ENCODE peak calls at places on chromosomes 6 and 20, in ten cellular contexts. Q is NCI-H446 treated with DMSO at 0.1 percent for 48 hours; C is mucosa of descending colon; W is M059J; O is MCF 10A; D is omental fat pad; T is stimulated activated CD8-positive, alpha-beta memory T cell treated with anti-CD3 and anti-CD28 coated beads, Interleukin-7, amount 100 ng/mL, for 1 hour; G is amniotic epithelial cell; H is heart right ventricle; Z is Karpas-422. S is an unnamed sample.

GRCh38 chr20:43955244-43956191 is 40.9 kb downstream of the TOX2 start:
- DNase-seq in Q (no peak), C (no peak), W (peak; percentile 100), O (peak; percentile 96), D (no peak), T (no peak), G (peak; percentile 94), H (no peak), Z (peak; percentile 98), S (peak; percentile 67)

GRCh38 chr20:13286600-13286999 is 65.5 kb downstream of the ISM1 start:
- DNase-seq in Q (no peak), C (no peak), W (peak; percentile 28), O (peak; percentile 91), D (no peak), T (no peak), G (no peak), H (no peak), Z (no peak), S (no peak)

GRCh38 chr6:123803862-123804681 is at the start of gene NKAIN2:
- DNase-seq in Q (peak; percentile 20), C (peak; percentile 3), W (no peak), O (no peak), D (no peak), T (no peak), G (peak; percentile 2), H (peak; percentile 23), Z (no peak), S (no peak)

GRCh38 chr6:2498224-2498623 is 252.5 kb downstream of the MYLK4 start:
- DNase-seq in Q (peak; percentile 66), C (no peak), W (peak; percentile 83), O (peak; percentile 84), D (no peak), T (no peak), G (peak; percentile 0), H (no peak), Z (no peak), S (no peak)

GRCh38 chr20:21583486-21584168 is 69.8 kb upstream of the NKX2-2 start:
- DNase-seq in Q (no peak), C (no peak), W (no peak), O (no peak), D (no peak), T (no peak), G (no peak), H (no peak), Z (no peak), S (no peak)

GRCh38 chr6:32271427-32271826 is 47.6 kb upstream of the NOTCH4 start:
- DNase-seq in Q (no peak), C (peak; percentile 2), W (no peak), O (no peak), D (no peak), T (no peak), G (no peak), H (no peak), Z (peak; percentile 69), S (no peak)

GRCh38 chr6:135675862-135676261 is 175.6 kb upstream of the PDE7B start:
- DNase-seq in Q (no peak), C (peak; percentile 24), W (peak; percentile 75), O (peak; percentile 57), D (no peak), T (peak; percentile 1), G (peak; percentile 67), H (no peak), Z (peak; percentile 79), S (no peak)

GRCh38 chr6:138577151-138577915 is 78.0 kb upstream of the NHSL1 start:
- DNase-seq in Q (peak; percentile 82), C (no peak), W (peak; percentile 84), O (no peak), D (no peak), T (no peak), G (no peak), H (no peak), Z (peak; percentile 61), S (no peak)

GRCh38 chr20:16929756-16930155 is 181.6 kb downstream of the OTOR start:
- DNase-seq in Q (no peak), C (no peak), W (peak; percentile 55), O (peak; percentile 23), D (no peak), T (no peak), G (peak; percentile 14), H (no peak), Z (no peak), S (no peak)

GRCh38 chr20:41476013-41476441 is 109.4 kb upstream of the EMILIN3 start:
- DNase-seq in Q (peak; percentile 93), C (peak; percentile 48), W (peak; percentile 91), O (peak; percentile 69), D (no peak), T (no peak), G (peak; percentile 25), H (no peak), Z (no peak), S (no peak)

GRCh38 chr6:169883316-169883715 is 131.9 kb downstream of the ERMARD start:
- DNase-seq in Q (no peak), C (no peak), W (no peak), O (no peak), D (no peak), T (no peak), G (no peak), H (no peak), Z (no peak), S (no peak)

GRCh38 chr6:123323419-123324329 is 313.1 kb downstream of the TRDN start:
- DNase-seq in Q (no peak), C (no peak), W (peak; percentile 17), O (peak; percentile 86), D (no peak), T (no peak), G (peak; percentile 73), H (no peak), Z (no peak), S (no peak)

GRCh38 chr6:33696538-33697518 is 14.7 kb downstream of the UQCC2 start:
- DNase-seq in Q (peak; percentile 60), C (no peak), W (peak; percentile 97), O (peak; percentile 96), D (no peak), T (no peak), G (no peak), H (peak; percentile 67), Z (peak; percentile 92), S (no peak)

GRCh38 chr6:11198663-11199603 is 33.5 kb downstream of the NEDD9 start:
- DNase-seq in Q (no peak), C (no peak), W (peak; percentile 67), O (no peak), D (no peak), T (no peak), G (no peak), H (no peak), Z (no peak), S (no peak)

GRCh38 chr20:38181207-38181693 is 16.2 kb upstream of the TGM2 start:
- DNase-seq in Q (no peak), C (no peak), W (peak; percentile 99), O (no peak), D (peak; percentile 17), T (no peak), G (no peak), H (no peak), Z (no peak), S (no peak)

GRCh38 chr20:13261460-13262301 is 40.6 kb downstream of the ISM1 start:
- DNase-seq in Q (no peak), C (peak; percentile 63), W (peak; percentile 62), O (peak; percentile 63), D (no peak), T (peak; percentile 54), G (peak; percentile 2), H (peak; percentile 46), Z (peak; percentile 78), S (no peak)

GRCh38 chr6:144999127-144999526 is 714.0 kb downstream of the UTRN start:
- DNase-seq in Q (no peak), C (no peak), W (no peak), O (no peak), D (no peak), T (no peak), G (no peak), H (no peak), Z (no peak), S (no peak)

GRCh38 chr6:7687145-7688113 is 38.5 kb upstream of the BMP6 start:
- DNase-seq in Q (no peak), C (no peak), W (no peak), O (no peak), D (no peak), T (no peak), G (no peak), H (no peak), Z (no peak), S (no peak)

GRCh38 chr6:130675072-130675471 is 152.1 kb upstream of the SMLR1 start:
- DNase-seq in Q (no peak), C (no peak), W (peak; percentile 91), O (peak; percentile 54), D (no peak), T (no peak), G (peak; percentile 84), H (no peak), Z (no peak), S (no peak)

GRCh38 chr6:118468682-118469465 is 79.2 kb upstream of the PLN start:
- DNase-seq in Q (no peak), C (no peak), W (peak; percentile 42), O (peak; percentile 72), D (no peak), T (no peak), G (peak; percentile 26), H (no peak), Z (no peak), S (no peak)

GRCh38 chr6:70008189-70008588 is 141.8 kb downstream of the COL19A1 start:
- DNase-seq in Q (no peak), C (no peak), W (no peak), O (no peak), D (no peak), T (no peak), G (no peak), H (no peak), Z (no peak), S (no peak)

GRCh38 chr6:124881898-124882579 is 80.2 kb upstream of the RNF217 start:
- DNase-seq in Q (no peak), C (no peak), W (peak; percentile 75), O (peak; percentile 66), D (no peak), T (no peak), G (peak; percentile 37), H (no peak), Z (no peak), S (no peak)

GRCh38 chr6:158039571-158040050 is 57.9 kb downstream of the SYNJ2 start:
- DNase-seq in Q (no peak), C (no peak), W (peak; percentile 95), O (no peak), D (no peak), T (no peak), G (no peak), H (peak; percentile 39), Z (no peak), S (no peak)

GRCh38 chr20:31698803-31699718 is 23.6 kb downstream of the BCL2L1 start:
- DNase-seq in Q (no peak), C (peak; percentile 71), W (peak; percentile 98), O (peak; percentile 76), D (peak; percentile 50), T (no peak), G (peak; percentile 97), H (no peak), Z (no peak), S (no peak)

GRCh38 chr6:43887906-43888683 is 118.1 kb downstream of the VEGFA start:
- DNase-seq in Q (no peak), C (no peak), W (no peak), O (no peak), D (no peak), T (no peak), G (peak; percentile 53), H (no peak), Z (no peak), S (no peak)

GRCh38 chr6:44074383-44075136 is 52.7 kb downstream of the MRPL14 start:
- DNase-seq in Q (no peak), C (peak; percentile 74), W (peak; percentile 85), O (peak; percentile 82), D (no peak), T (peak; percentile 43), G (no peak), H (peak; percentile 73), Z (peak; percentile 91), S (no peak)

GRCh38 chr20:9570612-9571011 is 56.2 kb downstream of the LAMP5 start:
- DNase-seq in Q (no peak), C (no peak), W (no peak), O (no peak), D (no peak), T (no peak), G (no peak), H (no peak), Z (no peak), S (no peak)

GRCh38 chr6:118495639-118496296 is 52.3 kb upstream of the PLN start:
- DNase-seq in Q (no peak), C (no peak), W (peak; percentile 41), O (peak; percentile 34), D (no peak), T (no peak), G (peak; percentile 52), H (no peak), Z (no peak), S (no peak)

S was measured in GOT3.